ENCODE peak calls at places on chromosome 15, in four cellular contexts. One of them, this sample, is unnamed.

GRCh38 chr15:89367485-89368451 is 33.1 kb upstream of the POLG start:
- DNase-seq in adrenal gland: no peak
- DNase-seq in cardiac fibroblast: peak
- DNase-seq in aorta: peak
- DNase-seq in this sample: no peak

GRCh38 chr15:79644091-79644490 is 212.0 kb downstream of the MINAR1 start:
- DNase-seq in cardiac fibroblast: peak
- DNase-seq in aorta: no peak
- DNase-seq in adrenal gland: no peak
- DNase-seq in this sample: no peak

GRCh38 chr15:99619712-99620111 is 53.9 kb downstream of the MEF2A start:
- DNase-seq in adrenal gland: no peak
- DNase-seq in aorta: no peak
- DNase-seq in cardiac fibroblast: peak
- DNase-seq in this sample: no peak

GRCh38 chr15:96896766-96897165 is 566.3 kb downstream of the NR2F2 start:
- DNase-seq in adrenal gland: no peak
- DNase-seq in aorta: no peak
- DNase-seq in cardiac fibroblast: no peak
- DNase-seq in this sample: no peak

GRCh38 chr15:101609742-101610627 is 42.2 kb downstream of the TM2D3 start:
- DNase-seq in cardiac fibroblast: no peak
- DNase-seq in adrenal gland: no peak
- DNase-seq in aorta: peak
- DNase-seq in this sample: no peak

GRCh38 chr15:50024183-50024795 is 94.7 kb downstream of the ATP8B4 start:
- DNase-seq in cardiac fibroblast: no peak
- DNase-seq in adrenal gland: no peak
- DNase-seq in aorta: no peak
- DNase-seq in this sample: no peak

GRCh38 chr15:62740141-62741004 is 302.2 kb upstream of the TPM1 start:
- DNase-seq in adrenal gland: no peak
- DNase-seq in aorta: no peak
- DNase-seq in cardiac fibroblast: no peak
- DNase-seq in this sample: no peak

GRCh38 chr15:47471020-47471419 is 246.3 kb upstream of the SEMA6D start:
- DNase-seq in adrenal gland: no peak
- DNase-seq in aorta: no peak
- DNase-seq in cardiac fibroblast: peak
- DNase-seq in this sample: no peak

GRCh38 chr15:54941417-54941816 is 255.3 kb downstream of the RSL24D1 start:
- DNase-seq in adrenal gland: no peak
- DNase-seq in cardiac fibroblast: no peak
- DNase-seq in aorta: no peak
- DNase-seq in this sample: no peak

GRCh38 chr15:67225336-67225735 is 29.1 kb downstream of the AAGAB start:
- DNase-seq in adrenal gland: no peak
- DNase-seq in aorta: no peak
- DNase-seq in cardiac fibroblast: peak
- DNase-seq in this sample: no peak

GRCh38 chr15:22961661-22962221 is 18.4 kb downstream of the CYFIP1 start:
- DNase-seq in adrenal gland: no peak
- DNase-seq in aorta: peak
- DNase-seq in cardiac fibroblast: peak
- DNase-seq in this sample: no peak

GRCh38 chr15:86139828-86140227 is 60.2 kb downstream of the AGBL1 start:
- DNase-seq in adrenal gland: no peak
- DNase-seq in cardiac fibroblast: no peak
- DNase-seq in aorta: no peak
- DNase-seq in this sample: no peak

GRCh38 chr15:65303687-65304392 is 637 bp upstream of the RNU5B-1 start:
- DNase-seq in adrenal gland: no peak
- DNase-seq in cardiac fibroblast: peak
- DNase-seq in aorta: peak
- DNase-seq in this sample: peak

DNA sequence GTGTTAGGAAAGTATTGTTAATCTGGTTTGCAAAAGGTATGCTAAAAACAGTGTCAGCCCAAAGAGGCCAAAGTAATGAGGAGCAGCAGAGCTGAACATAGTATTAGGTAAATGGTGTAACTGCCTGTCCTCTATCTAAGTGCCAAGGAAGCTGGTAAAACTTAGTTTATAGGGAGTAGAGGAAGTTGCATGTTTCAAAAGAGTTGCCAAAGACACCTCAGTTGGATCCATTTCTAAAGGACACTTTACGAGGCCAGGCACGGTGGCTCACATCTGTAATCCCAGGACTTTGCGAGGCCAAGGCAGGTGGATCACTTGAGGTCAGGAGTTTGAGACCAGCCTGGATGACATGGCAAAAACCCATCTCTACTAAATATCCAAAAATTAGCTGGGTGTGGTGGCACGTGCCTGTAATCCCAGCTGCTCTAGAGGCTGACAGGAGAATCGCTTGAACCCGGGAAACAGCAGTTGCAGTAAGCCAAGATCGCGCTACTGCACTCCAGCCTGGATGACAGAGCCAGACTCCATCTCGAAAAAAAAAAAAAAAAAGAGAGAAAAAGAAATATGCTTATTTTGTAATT is 22.6 kb upstream of the PPIB start:
- DNase-seq in aorta: no peak
- DNase-seq in adrenal gland: no peak
- DNase-seq in cardiac fibroblast: no peak
- DNase-seq in this sample: no peak
- H3K4me3 ChIP-seq in aorta: no peak
- H3K4me3 ChIP-seq in adrenal gland: no peak
- H3K4me3 ChIP-seq in cardiac fibroblast: no peak
- H3K4me3 ChIP-seq in this sample: no peak

GRCh38 chr15:40936709-40937666 is 7.8 kb downstream of the DLL4 start:
- DNase-seq in aorta: no peak
- DNase-seq in adrenal gland: no peak
- DNase-seq in cardiac fibroblast: peak
- DNase-seq in this sample: no peak
- H3K4me3 ChIP-seq in aorta: no peak
- H3K4me3 ChIP-seq in adrenal gland: no peak
- H3K4me3 ChIP-seq in cardiac fibroblast: no peak
- H3K4me3 ChIP-seq in this sample: no peak

GRCh38 chr15:73964736-73965093 is 27.4 kb downstream of the STOML1 start:
- DNase-seq in aorta: peak
- DNase-seq in adrenal gland: peak
- DNase-seq in cardiac fibroblast: peak
- DNase-seq in this sample: peak
- H3K4me3 ChIP-seq in aorta: no peak
- H3K4me3 ChIP-seq in adrenal gland: no peak
- H3K4me3 ChIP-seq in cardiac fibroblast: no peak
- H3K4me3 ChIP-seq in this sample: no peak

GRCh38 chr15:93070136-93070535 is 18.9 kb downstream of the RGMA start:
- DNase-seq in cardiac fibroblast: no peak
- DNase-seq in aorta: no peak
- DNase-seq in adrenal gland: no peak
- DNase-seq in this sample: no peak
- H3K4me3 ChIP-seq in cardiac fibroblast: no peak
- H3K4me3 ChIP-seq in aorta: no peak
- H3K4me3 ChIP-seq in adrenal gland: no peak
- H3K4me3 ChIP-seq in this sample: no peak

DNA sequence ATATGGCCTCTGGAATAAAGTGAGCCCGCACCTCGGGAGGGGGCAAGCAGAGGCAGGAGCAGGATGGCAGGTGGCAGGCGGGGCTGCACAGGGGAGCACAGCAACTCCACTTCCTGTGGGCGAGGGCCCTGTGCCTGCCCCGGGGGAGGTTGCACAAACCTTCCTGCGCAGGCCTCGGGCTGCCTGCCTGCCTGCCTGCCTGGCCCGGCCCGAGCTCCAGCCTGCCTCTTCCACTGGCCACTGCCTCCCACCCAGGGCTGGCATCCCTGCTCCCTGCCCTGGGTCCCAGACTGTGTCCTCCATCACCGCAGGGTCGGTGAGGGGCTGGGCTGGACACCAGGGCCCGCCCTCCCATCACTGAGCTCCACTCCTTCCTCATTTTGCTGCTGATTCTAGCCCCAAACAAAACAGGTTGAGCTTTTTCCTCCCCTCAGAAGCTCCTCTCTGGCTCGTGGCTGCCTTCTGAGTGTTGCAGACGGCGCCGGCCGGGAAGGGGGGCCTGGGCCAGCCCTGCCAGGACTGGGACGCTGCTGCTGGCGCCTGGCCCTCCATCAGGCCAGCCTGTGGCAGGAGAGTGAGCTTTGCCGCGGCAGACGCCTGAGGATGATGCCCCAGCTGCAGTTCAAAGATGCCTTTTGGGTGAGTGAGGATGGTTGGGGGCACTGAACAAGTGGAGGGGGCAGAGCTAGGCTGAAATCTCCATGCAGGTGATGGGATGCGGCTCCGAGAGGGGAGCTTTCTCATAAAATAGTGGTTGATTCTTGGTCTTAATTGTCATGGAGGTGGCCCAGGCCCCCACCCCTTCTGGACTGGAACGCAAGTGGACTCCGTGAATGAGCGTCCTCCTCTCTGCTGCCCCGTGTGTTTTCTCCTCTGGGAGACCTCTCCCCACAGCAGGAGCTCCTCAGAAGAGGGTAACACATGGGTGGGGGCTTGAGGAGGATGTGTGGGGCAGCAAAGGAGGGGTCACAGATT is at the start of gene PSTPIP1:
- DNase-seq in adrenal gland: no peak
- DNase-seq in aorta: peak
- DNase-seq in cardiac fibroblast: no peak
- DNase-seq in this sample: peak
- H3K4me3 ChIP-seq in adrenal gland: no peak
- H3K4me3 ChIP-seq in aorta: no peak
- H3K4me3 ChIP-seq in cardiac fibroblast: no peak
- H3K4me3 ChIP-seq in this sample: peak

This sample was measured in left lung.